ENCODE peak calls at places on chromosomes 6 and 20, in five cellular contexts. J is lower lobe of right lung; N is tibial nerve; L is CD8-positive, alpha-beta T cell; K is BE2C. T is an unnamed sample.
A peak's percentile ranks its signal among the peaks of the same experiment; 100 is the strongest.

GRCh38 chr20:62054451-62054953 is 11.2 kb downstream of the TAF4 start:
- DNase-seq in L (no peak), J (no peak), N (no peak), K (no peak), T (no peak)

GRCh38 chr6:37800904-37801669 is 18.4 kb upstream of the ZFAND3 start:
- DNase-seq in K (peak; percentile 87), N (no peak), J (peak; percentile 10), L (no peak), T (no peak)

GRCh38 chr6:53651764-53652401 is 13.7 kb downstream of the KLHL31 start:
- DNase-seq in J (peak; percentile 88), N (peak; percentile 21), L (peak; percentile 71), K (peak; percentile 79), T (peak; percentile 64)

GRCh38 chr6:56807992-56808342 is 146.9 kb upstream of the BEND6 start:
- DNase-seq in K (no peak), N (no peak), J (no peak), L (no peak), T (no peak)

GRCh38 chr20:48397689-48398005 is 430.2 kb downstream of the PREX1 start:
- DNase-seq in J (no peak), L (no peak), N (no peak), K (peak; percentile 84), T (no peak)

GRCh38 chr20:295804-296203 is 1.6 kb upstream of the ZCCHC3 start:
- DNase-seq in K (no peak), J (no peak), N (no peak), L (no peak), T (no peak)

GRCh38 chr6:108914235-108915022 is 66.2 kb downstream of the ARMC2 start:
- DNase-seq in K (peak; percentile 56), J (no peak), N (no peak), L (peak; percentile 17), T (peak; percentile 26)

GRCh38 chr6:4153514-4153985 is 18.2 kb upstream of the ECI2 start:
- DNase-seq in J (no peak), N (no peak), L (no peak), K (no peak), T (no peak)

GRCh38 chr20:40511478-40511877 is 177.6 kb downstream of the MAFB start:
- DNase-seq in K (no peak), N (peak; percentile 24), J (no peak), L (no peak), T (no peak)

GRCh38 chr6:12717356-12717755 is 789 bp downstream of the PHACTR1 start:
- DNase-seq in K (no peak), L (no peak), J (no peak), N (no peak), T (no peak)

GRCh38 chr6:88513920-88514319 is 347.8 kb upstream of the CNR1 start:
- DNase-seq in L (no peak), K (no peak), J (no peak), N (no peak), T (no peak)

GRCh38 chr20:64171211-64171610 is 7.0 kb downstream of the MYT1 start:
- DNase-seq in K (no peak), N (no peak), L (no peak), J (peak; percentile 28), T (no peak)

GRCh38 chr20:43915209-43916072 is 789 bp downstream of the TOX2 start:
- DNase-seq in L (no peak), K (no peak), J (no peak), N (no peak), T (no peak)

GRCh38 chr20:43853174-43853803 is 61.4 kb upstream of the TOX2 start:
- DNase-seq in J (no peak), K (no peak), N (no peak), L (no peak), T (no peak)

GRCh38 chr20:17560344-17561074 is 9.4 kb upstream of the DSTN start:
- DNase-seq in N (no peak), L (no peak), J (no peak), K (no peak), T (no peak)

GRCh38 chr6:14758421-14759043 is 487.3 kb upstream of the JARID2 start:
- DNase-seq in N (no peak), K (no peak), J (peak; percentile 56), L (no peak), T (peak; percentile 92)

GRCh38 chr6:141077355-141078333 is 1055.1 kb upstream of the GJE1 start:
- DNase-seq in N (no peak), K (no peak), J (no peak), L (no peak), T (peak; percentile 37)

GRCh38 chr6:16949696-16950095 is 152.2 kb upstream of the STMND1 start:
- DNase-seq in K (no peak), J (no peak), L (no peak), N (no peak), T (no peak)

GRCh38 chr20:58439974-58440767 is 51.1 kb downstream of the VAPB start:
- DNase-seq in K (no peak), J (no peak), L (no peak), N (no peak), T (no peak)

GRCh38 chr6:139003751-139004150 is 15.7 kb upstream of the REPS1 start:
- DNase-seq in N (no peak), L (no peak), K (no peak), J (no peak), T (peak; percentile 44)

GRCh38 chr20:4383966-4384365 is 337.7 kb upstream of the PRND start:
- DNase-seq in J (no peak), N (no peak), L (no peak), K (no peak), T (no peak)

GRCh38 chr6:120826253-120826652 is 508.0 kb downstream of the TBC1D32 start:
- DNase-seq in N (no peak), L (no peak), K (peak; percentile 63), J (no peak), T (peak; percentile 9)

GRCh38 chr6:127342946-127343752 is at the start of gene ECHDC1:
- DNase-seq in N (peak; percentile 23), K (peak; percentile 81), L (peak; percentile 62), J (peak; percentile 78), T (peak; percentile 82)
- TF ChIP-seq CTCF in N (no peak), K (no peak), L (no peak), J (no peak), T (no peak)

GRCh38 chr6:157126183-157127098 is 196.9 kb downstream of the TMEM242 start:
- DNase-seq in J (no peak), L (no peak), K (no peak), N (no peak), T (no peak)
- TF ChIP-seq CTCF in J (no peak), L (no peak), K (no peak), N (no peak), T (no peak)

GRCh38 chr20:46171476-46171875 is 53.4 kb downstream of the CD40 start:
- DNase-seq in N (no peak), L (no peak), J (no peak), K (no peak), T (no peak)
- TF ChIP-seq CTCF in N (no peak), L (no peak), J (no peak), K (no peak), T (no peak)

GRCh38 chr20:49914310-49915117 is 815 bp downstream of the SPATA2 start:
- DNase-seq in K (no peak), L (no peak), J (no peak), N (no peak), T (peak; percentile 45)
- TF ChIP-seq CTCF in K (no peak), L (no peak), J (no peak), N (no peak), T (no peak)

GRCh38 chr6:74939309-74939708 is 266.5 kb downstream of the COL12A1 start:
- DNase-seq in N (no peak), K (no peak), L (no peak), J (no peak), T (no peak)
- TF ChIP-seq CTCF in N (no peak), K (no peak), L (no peak), J (no peak), T (no peak)

DNA sequence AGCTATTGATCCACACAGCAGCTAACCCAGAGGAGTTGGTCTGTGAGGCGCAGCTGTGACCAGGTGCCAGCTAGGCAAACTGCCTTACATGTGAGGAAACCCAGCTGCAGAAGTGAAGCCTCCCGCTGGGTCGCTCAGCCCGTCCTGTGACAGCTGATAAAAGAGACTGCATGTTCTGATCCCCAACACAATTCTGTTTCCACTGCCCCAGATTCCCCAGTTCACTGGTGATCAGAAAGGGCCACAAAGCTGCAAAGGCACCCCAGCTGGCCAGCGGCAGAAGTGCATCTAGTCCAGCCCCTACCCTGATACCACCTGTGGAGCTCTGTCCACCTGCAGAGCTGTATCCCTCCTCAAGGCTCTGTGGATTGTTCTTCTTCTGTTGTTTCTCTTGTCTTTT is 64.5 kb downstream of the CTNNBL1 start:
- DNase-seq in L (no peak), K (peak; percentile 26), J (no peak), N (no peak), T (no peak)
- TF ChIP-seq CTCF in L (no peak), K (peak; percentile 37), J (no peak), N (no peak), T (no peak)

T was measured in HL-60.